ENCODE peak calls at places on chromosomes 16 and 17, in seven cellular contexts. G is CD8-positive, alpha-beta T cell; J is astrocyte of the spinal cord; E is AG04450; Y is lung; A is mucosa of descending colon; P is lower leg skin. K is an unnamed sample.

GRCh38 chr16:86740817-86741799 is 162.8 kb downstream of the FOXL1 start:
- DNase-seq in Y (no peak), E (no peak), J (peak; percentile 83), P (no peak), G (no peak), A (peak; percentile 9), K (peak; percentile 94)

GRCh38 chr16:55663770-55664677 is 8.2 kb downstream of the SLC6A2 start:
- DNase-seq in E (no peak), G (no peak), A (no peak), Y (no peak), P (no peak), J (no peak), K (no peak)

GRCh38 chr16:69501956-69502457 is 63.8 kb upstream of the NFAT5 start:
- DNase-seq in G (no peak), A (no peak), Y (no peak), J (no peak), E (no peak), P (no peak), K (no peak)

GRCh38 chr16:58843675-58844074 is 109.6 kb upstream of the GOT2 start:
- DNase-seq in A (no peak), E (no peak), G (no peak), J (peak; percentile 40), P (no peak), Y (no peak), K (peak; percentile 25)

GRCh38 chr16:85767569-85767968 is 16.7 kb upstream of the C16orf74 start:
- DNase-seq in A (no peak), G (no peak), J (peak; percentile 79), P (no peak), E (peak; percentile 52), Y (no peak), K (peak; percentile 78)

GRCh38 chr17:78450696-78451344 is 72.4 kb downstream of the PGS1 start:
- DNase-seq in G (no peak), P (no peak), Y (no peak), A (no peak), J (no peak), E (no peak), K (no peak)

GRCh38 chr17:47210105-47210504 is 957 bp downstream of the MYL4 start:
- DNase-seq in E (no peak), P (no peak), Y (no peak), J (no peak), A (no peak), G (no peak), K (no peak)

GRCh38 chr17:50636145-50636803 is 1.6 kb downstream of the ABCC3 start:
- DNase-seq in J (no peak), G (no peak), E (no peak), A (peak; percentile 45), P (no peak), Y (no peak), K (no peak)

GRCh38 chr17:46795379-46795952 is 23.0 kb downstream of the WNT3 start:
- DNase-seq in P (no peak), G (no peak), J (peak; percentile 78), A (no peak), E (no peak), Y (no peak), K (no peak)

GRCh38 chr16:19783847-19784736 is 66.0 kb downstream of the IQCK start:
- DNase-seq in J (no peak), A (no peak), G (no peak), P (no peak), Y (no peak), E (no peak), K (no peak)

GRCh38 chr17:31678431-31678830 is 180.6 kb downstream of the COPRS start:
- DNase-seq in Y (no peak), E (no peak), P (no peak), G (no peak), J (peak; percentile 13), A (no peak), K (peak; percentile 36)

GRCh38 chr16:53692146-53692545 is 11.5 kb downstream of the RPGRIP1L start:
- DNase-seq in J (no peak), G (no peak), Y (no peak), E (no peak), A (no peak), P (no peak), K (no peak)
- TF ChIP-seq CTCF in J (peak; percentile 19), G (no peak), Y (no peak), E (no peak), A (no peak), P (no peak), K (no peak)

GRCh38 chr17:8711291-8711690 is 33.3 kb downstream of the CCDC42 start:
- DNase-seq in G (no peak), A (no peak), E (no peak), P (peak; percentile 3), Y (no peak), J (no peak), K (no peak)
- H3K4me3 ChIP-seq in G (no peak overlapping the region), A (no peak overlapping the region), E (no peak overlapping the region), P (no peak overlapping the region), Y (no peak overlapping the region), J (no peak overlapping the region), K (no peak overlapping the region)

GRCh38 chr17:75590314-75590761 is 2.7 kb downstream of the MYO15B start:
- DNase-seq in A (no peak), G (no peak), J (no peak), E (no peak), Y (no peak), P (no peak), K (no peak)

GRCh38 chr17:75588546-75589016 is 981 bp downstream of the MYO15B start:
- DNase-seq in G (no peak), P (no peak), E (no peak), J (no peak), Y (peak; percentile 36), A (no peak), K (no peak)

GRCh38 chr17:75589919-75590303 is 2.3 kb downstream of the MYO15B start:
- DNase-seq in Y (no peak), G (no peak), E (no peak), P (no peak), J (no peak), A (no peak), K (no peak)

GRCh38 chr17:75589017-75589918 is 1.7 kb downstream of the MYO15B start:
- DNase-seq in G (peak; percentile 95), P (peak; percentile 98), A (peak; percentile 99), J (peak; percentile 71), E (peak; percentile 48), Y (peak; percentile 97), K (peak; percentile 56)

DNA sequence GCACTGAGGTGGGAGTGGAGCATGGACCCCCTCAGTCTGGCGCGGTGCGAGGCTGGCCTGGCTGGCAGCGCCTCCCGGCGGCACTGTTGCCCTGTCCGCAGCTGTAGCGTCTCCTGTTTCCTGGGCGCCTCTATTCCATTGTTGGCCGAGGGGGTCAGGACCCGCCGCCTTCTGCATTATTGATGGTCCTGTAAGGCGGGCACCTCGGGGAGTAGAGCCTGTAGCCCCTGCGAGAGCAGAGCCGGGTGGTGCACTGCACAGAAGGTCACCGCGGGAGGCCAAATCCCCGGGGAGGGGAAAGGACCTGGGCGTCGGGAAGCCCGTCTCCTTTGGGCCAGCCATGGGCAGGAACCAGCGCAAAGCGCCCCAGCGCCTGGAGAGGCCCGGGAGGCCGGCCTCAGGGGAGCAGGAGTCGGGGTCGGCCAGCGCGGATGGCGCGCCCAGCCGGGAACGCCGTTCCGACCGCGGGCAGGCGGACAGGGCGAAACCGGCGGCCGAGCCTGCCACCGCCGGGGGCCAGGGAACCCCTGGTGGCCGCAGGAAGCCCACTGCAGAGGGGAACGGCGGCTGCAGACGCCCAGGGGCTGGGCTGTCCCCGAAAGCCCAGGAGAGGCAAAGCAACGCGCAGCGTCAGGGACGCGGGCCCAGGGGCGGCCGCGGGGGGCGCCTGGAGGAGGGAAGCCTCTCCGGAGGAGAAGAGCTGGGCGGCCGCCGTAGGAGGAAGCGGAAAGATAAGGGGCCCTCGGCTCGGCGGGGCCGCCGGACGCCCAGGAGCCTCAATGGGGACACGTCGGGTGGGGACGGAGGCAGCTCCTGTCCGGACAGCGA is at the start of gene MYO15B:
- DNase-seq in A (peak; percentile 54), G (peak; percentile 73), P (peak; percentile 91), E (no peak), J (peak; percentile 3), Y (peak; percentile 67), K (no peak)
- TF ChIP-seq CTCF in A (no peak), G (peak; percentile 18), P (no peak), E (peak; percentile 4), J (no peak), Y (peak; percentile 26), K (peak; percentile 4)

GRCh38 chr17:76682306-76682705 is 28.5 kb downstream of the MXRA7 start:
- DNase-seq in J (peak; percentile 43), A (no peak), E (no peak), P (no peak), G (no peak), Y (no peak), K (peak; percentile 81)
- H3K4me3 ChIP-seq in J (no peak overlapping the region), A (no peak overlapping the region), E (no peak overlapping the region), P (no peak overlapping the region), G (no peak overlapping the region), Y (no peak overlapping the region), K (no peak overlapping the region)

GRCh38 chr16:24035127-24035842 is 199.5 kb downstream of the PRKCB start:
- DNase-seq in J (no peak), G (peak; percentile 44), E (no peak), A (peak; percentile 28), P (no peak), Y (no peak), K (no peak)
- TF ChIP-seq CTCF in J (no peak), G (no peak), E (no peak), A (no peak), P (no peak), Y (no peak), K (no peak)

GRCh38 chr16:506246-506546 is 21.3 kb upstream of the CAPN15 start:
- DNase-seq in A (no peak), Y (no peak), G (no peak), E (no peak), P (no peak), J (no peak), K (no peak)

GRCh38 chr16:505479-506245 is 21.9 kb upstream of the CAPN15 start:
- DNase-seq in J (no peak), Y (no peak), P (no peak), G (no peak), E (no peak), A (no peak), K (no peak)

GRCh38 chr16:508884-509736 is 18.4 kb upstream of the CAPN15 start:
- DNase-seq in P (no peak), Y (no peak), A (peak; percentile 42), E (no peak), J (peak; percentile 58), G (no peak), K (no peak)

GRCh38 chr16:503150-504071 is 24.1 kb upstream of the CAPN15 start:
- DNase-seq in A (no peak), J (no peak), E (no peak), G (no peak), Y (no peak), P (no peak), K (no peak)

DNA sequence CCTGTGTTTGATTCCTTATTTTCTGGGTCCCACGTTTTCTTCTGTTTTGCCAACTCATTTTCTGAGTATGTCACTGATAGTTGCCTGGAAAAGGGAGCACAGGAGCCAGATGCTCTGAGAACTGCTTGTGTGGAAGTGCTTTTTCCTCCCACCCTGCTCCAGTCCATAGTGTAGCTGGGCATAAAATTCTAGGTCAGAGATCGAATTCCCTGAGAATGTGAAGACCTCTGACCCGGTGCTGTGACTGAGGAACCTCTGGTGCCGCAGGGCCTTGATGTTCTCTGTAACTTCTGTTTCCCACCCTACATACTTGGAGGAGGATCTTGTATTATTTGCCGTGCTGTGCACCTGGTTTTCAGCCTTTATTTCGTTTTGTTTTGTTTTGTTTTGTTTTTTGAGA is 19.5 kb upstream of the CAPN15 start:
- DNase-seq in E (no peak), P (no peak), Y (no peak), J (no peak), G (no peak), A (no peak), K (no peak)
- H3K4me3 ChIP-seq in E (no peak overlapping the region), P (no peak overlapping the region), Y (no peak overlapping the region), J (no peak overlapping the region), G (no peak overlapping the region), A (no peak overlapping the region), K (no peak overlapping the region)

GRCh38 chr16:23728112-23728477 is 15.1 kb upstream of the ERN2 start:
- DNase-seq in G (no peak), Y (no peak), J (no peak), E (no peak), A (no peak), P (peak; percentile 34), K (no peak)
- TF ChIP-seq CTCF in G (peak; percentile 3), Y (no peak), J (no peak), E (no peak), A (no peak), P (no peak), K (no peak)

K was measured in fibroblast of mammary gland.